ENCODE peak calls at places on chromosomes 13 and 19, in eight cellular contexts. C is fibroblast of lung, G is heart right ventricle, M is left lung, T is body of pancreas, I is psoas muscle, H is colonic mucosa, N is ovary. B is an unnamed sample.
A peak's percentile ranks its signal among the peaks of the same experiment; 100 is the strongest.

GRCh38 chr13:48316826-48317510 is 13.4 kb downstream of the RB1 start:
- DNase-seq in C (no peak), G (no peak), M (no peak), T (no peak), I (no peak), H (no peak), N (no peak), B (no peak)

GRCh38 chr13:110869805-110870706 is 44.8 kb downstream of the ANKRD10 start:
- DNase-seq in C (peak; percentile 100), G (peak; percentile 92), M (peak; percentile 94), T (peak; percentile 88), I (peak; percentile 93), H (peak; percentile 79), N (peak; percentile 83), B (peak; percentile 99)

GRCh38 chr19:31504221-31504620 is 155.0 kb upstream of the TSHZ3 start:
- DNase-seq in C (no peak), G (no peak), M (no peak), T (no peak), I (no peak), H (no peak), N (no peak), B (no peak)

GRCh38 chr13:110444226-110444653 is 117.3 kb downstream of the RAB20 start:
- DNase-seq in C (peak; percentile 49), G (no peak), M (no peak), T (no peak), I (no peak), H (no peak), N (no peak), B (peak; percentile 89)

GRCh38 chr19:54100560-54100959 is at the start of gene OSCAR:
- DNase-seq in C (peak; percentile 21), G (no peak), M (peak; percentile 55), T (no peak), I (no peak), H (no peak), N (no peak), B (no peak)

GRCh38 chr13:47853236-47853635 is 147.8 kb downstream of the SUCLA2 start:
- DNase-seq in C (no peak), G (no peak), M (no peak), T (no peak), I (no peak), H (no peak), N (no peak), B (peak; percentile 88)

GRCh38 chr13:52395704-52396103 is 10.3 kb downstream of the THSD1 start:
- DNase-seq in C (no peak), G (no peak), M (no peak), T (no peak), I (no peak), H (no peak), N (no peak), B (no peak)

GRCh38 chr19:54133312-54133956 is 4.1 kb upstream of the CNOT3 start:
- DNase-seq in C (no peak), G (no peak), M (no peak), T (no peak), I (no peak), H (no peak), N (no peak), B (no peak)

GRCh38 chr19:43741075-43741840 is 13.5 kb downstream of the SMG9 start:
- DNase-seq in C (no peak), G (peak; percentile 19), M (no peak), T (no peak), I (no peak), H (no peak), N (no peak), B (no peak)

GRCh38 chr19:23823952-23824389 is 65.3 kb upstream of the ZNF681 start:
- DNase-seq in C (peak; percentile 3), G (no peak), M (no peak), T (no peak), I (no peak), H (peak; percentile 33), N (no peak), B (peak; percentile 11)

GRCh38 chr19:41588497-41589209 is 12.7 kb downstream of the CEACAM21 start:
- DNase-seq in C (peak; percentile 15), G (peak; percentile 31), M (no peak), T (peak; percentile 39), I (no peak), H (no peak), N (no peak), B (peak; percentile 58)

GRCh38 chr13:36431204-36432105 is 840 bp upstream of the CCNA1 start:
- DNase-seq in C (no peak), G (no peak), M (peak; percentile 31), T (no peak), I (peak; percentile 18), H (no peak), N (no peak), B (no peak)

DNA sequence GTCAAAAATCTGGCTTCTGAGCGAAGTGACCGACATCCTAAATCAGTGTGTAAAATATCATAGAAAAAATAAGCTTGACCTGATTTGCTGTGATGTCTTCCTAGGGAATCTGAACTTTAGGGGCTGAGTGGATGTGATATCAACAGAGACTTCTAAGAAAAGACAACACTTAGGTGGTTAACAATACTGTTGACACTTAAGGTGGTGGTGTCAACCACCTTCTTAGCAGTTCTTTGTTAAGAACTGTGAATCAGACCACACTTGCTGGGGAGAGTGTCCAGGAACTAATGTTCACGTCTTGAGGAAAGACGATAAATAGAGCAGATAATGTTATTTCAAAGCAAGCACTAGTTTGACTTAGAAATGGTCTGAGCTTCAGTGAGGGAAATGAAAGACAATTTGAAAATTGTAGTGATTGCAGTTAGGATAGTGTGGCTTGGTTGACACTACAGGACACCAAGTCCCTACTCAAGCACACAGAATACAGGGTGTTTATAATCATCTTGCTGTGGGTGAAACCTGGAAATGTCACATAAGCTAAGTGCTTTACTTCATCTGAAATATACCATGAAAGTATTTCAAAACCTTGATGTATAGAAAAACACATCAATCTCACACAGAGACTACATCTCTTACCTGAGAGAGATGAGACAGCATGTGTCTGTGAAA is 1936.5 kb downstream of the PCDH9 start:
- DNase-seq in C (no peak), G (no peak), M (no peak), T (no peak), I (no peak), H (no peak), N (no peak), B (no peak)
- H3K4me3 ChIP-seq in C (no peak overlapping the region), G (no peak overlapping the region), M (no peak overlapping the region), T (no peak overlapping the region), I (no peak overlapping the region), H (no peak overlapping the region), N (no peak overlapping the region), B (no peak overlapping the region)

GRCh38 chr19:6204866-6205723 is 69.6 kb downstream of the ACSBG2 start:
- DNase-seq in C (no peak), G (no peak), M (no peak), T (no peak), I (no peak), H (no peak), N (no peak), B (no peak)

GRCh38 chr19:6198896-6199239 is 63.4 kb downstream of the ACSBG2 start:
- DNase-seq in C (no peak), G (no peak), M (no peak), T (no peak), I (no peak), H (no peak), N (peak; percentile 31), B (no peak)

GRCh38 chr19:6196361-6196760 is 60.9 kb downstream of the ACSBG2 start:
- DNase-seq in C (no peak), G (no peak), M (no peak), T (no peak), I (no peak), H (no peak), N (no peak), B (no peak)

GRCh38 chr19:6204212-6204611 is 68.7 kb downstream of the ACSBG2 start:
- DNase-seq in C (no peak), G (no peak), M (no peak), T (no peak), I (no peak), H (no peak), N (no peak), B (peak; percentile 33)

DNA sequence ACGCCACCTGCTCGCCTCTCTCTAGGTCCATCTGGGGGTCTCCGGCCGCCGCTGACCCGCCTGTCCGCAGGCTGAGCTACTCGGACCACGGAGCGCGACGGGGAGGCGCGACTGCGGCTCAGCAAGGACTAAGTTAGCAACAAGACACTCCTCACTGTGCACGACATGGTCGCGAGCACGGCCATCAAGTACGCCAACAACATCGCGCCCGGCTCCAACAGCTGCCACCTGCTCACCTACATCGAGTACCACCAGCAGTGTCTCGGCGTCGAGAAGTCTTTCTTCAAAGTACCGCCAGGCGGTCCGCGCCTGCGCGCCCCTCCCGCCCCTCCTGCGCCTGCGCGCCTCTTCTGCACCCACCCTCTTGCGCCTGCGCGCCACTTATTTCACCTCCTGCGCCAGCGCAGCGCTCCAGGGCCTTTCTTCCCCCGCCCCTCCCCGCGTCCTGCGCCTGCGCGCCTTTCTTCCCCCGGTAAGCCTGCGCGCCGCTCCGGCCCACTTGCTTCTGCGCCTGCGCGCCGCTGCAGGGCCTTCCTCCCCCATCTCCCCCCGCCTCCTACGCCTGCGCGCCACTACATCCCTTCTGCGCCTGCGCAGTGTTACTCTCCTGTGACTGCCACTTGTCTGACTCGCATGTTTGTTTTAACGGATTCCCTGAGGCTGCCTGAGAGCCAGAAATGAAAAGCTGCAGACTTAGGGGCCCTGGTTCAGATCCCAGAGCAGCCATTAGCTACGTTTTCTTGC is 63.9 kb downstream of the ACSBG2 start:
- DNase-seq in C (peak; percentile 99), G (peak; percentile 98), M (peak; percentile 98), T (peak; percentile 99), I (peak; percentile 99), H (peak; percentile 98), N (peak; percentile 99), B (peak; percentile 99)
- TF ChIP-seq CTCF in C (peak; percentile 35), G (peak; percentile 50), M (peak; percentile 63), T (peak; percentile 10), I (peak; percentile 47), H (no peak), N (peak; percentile 14), B (peak; percentile 39)

GRCh38 chr19:55502197-55502952 is 14.1 kb downstream of the SSC5D start:
- DNase-seq in C (no peak), G (no peak), M (no peak), T (no peak), I (no peak), H (no peak), N (no peak), B (no peak)
- H3K4me3 ChIP-seq in C (no peak overlapping the region), G (no peak overlapping the region), M (no peak overlapping the region), T (no peak overlapping the region), I (no peak overlapping the region), H (no peak overlapping the region), N (no peak overlapping the region), B (no peak overlapping the region)

GRCh38 chr19:9848060-9848459 is 12.9 kb downstream of the PIN1 start:
- DNase-seq in C (no peak), G (no peak), M (no peak), T (peak; percentile 34), I (no peak), H (no peak), N (no peak), B (no peak)
- TF ChIP-seq CTCF in C (peak; percentile 31), G (peak; percentile 48), M (no peak), T (no peak), I (no peak), H (peak; percentile 24), N (no peak), B (peak; percentile 54)

B was measured in choroid plexus epithelial cell.